ENCODE peak calls at places on chromosome 22, in ten cellular contexts. T is CD4-positive, alpha-beta memory T cell; X is transverse colon; N is lung; Q is cardiac muscle cell; H is GM23338; D is psoas muscle; O is colonic mucosa; P is K562; U is brain microvascular endothelial cell. V is an unnamed sample. For H3K27me3 and H3K36me3, the result is how much of the 10 kb centered on the place peaks cover.

GRCh38 chr22:25111579-25112517 is 87.8 kb upstream of the CRYBB3 start:
- DNase-seq in T (no peak), X (peak), N (peak), Q (peak), H (peak), D (peak), O (peak), P (no peak), U (no peak), V (no peak)

GRCh38 chr22:23383491-23384450 is 196.3 kb downstream of the IGLL1 start:
- DNase-seq in T (no peak), X (no peak), N (no peak), Q (peak), H (peak), D (no peak), O (no peak), P (no peak), U (no peak), V (peak)

GRCh38 chr22:39526736-39527171 is 5.8 kb downstream of the RPS19BP1 start:
- DNase-seq in T (peak), X (no peak), N (no peak), Q (no peak), H (no peak), D (no peak), O (no peak), P (no peak), U (no peak), V (peak)

GRCh38 chr22:27621671-27622070 is 179.9 kb downstream of the MN1 start:
- DNase-seq in T (no peak), X (no peak), N (no peak), Q (no peak), H (no peak), D (no peak), O (no peak), P (no peak), U (no peak), V (no peak)

GRCh38 chr22:31082606-31083376 is 1.7 kb downstream of the SMTN start:
- DNase-seq in T (no peak), X (peak), N (peak), Q (peak), H (peak), D (peak), O (peak), P (peak), U (peak), V (peak)

GRCh38 chr22:41739576-41739975 is 40.3 kb downstream of the MEI1 start:
- DNase-seq in T (no peak), X (no peak), N (no peak), Q (no peak), H (no peak), D (no peak), O (no peak), P (no peak), U (no peak), V (no peak)

GRCh38 chr22:41800348-41801146 is at the start of gene CCDC134:
- DNase-seq in T (peak), X (peak), N (peak), Q (peak), H (peak), D (peak), O (peak), P (peak), U (peak), V (peak)

GRCh38 chr22:17303840-17304779 is 65.2 kb upstream of the CECR2 start:
- DNase-seq in T (peak), X (peak), N (peak), Q (no peak), H (no peak), D (no peak), O (no peak), P (no peak), U (no peak), V (no peak)

GRCh38 chr22:47174671-47175111 is 412.2 kb downstream of the TBC1D22A start:
- DNase-seq in T (no peak), X (no peak), N (no peak), Q (no peak), H (no peak), D (peak), O (no peak), P (no peak), U (no peak), V (no peak)

GRCh38 chr22:50684986-50685385 is 12.4 kb downstream of the SHANK3 start:
- DNase-seq in T (no peak), X (no peak), N (no peak), Q (no peak), H (no peak), D (no peak), O (no peak), P (no peak), U (peak), V (no peak)

DNA sequence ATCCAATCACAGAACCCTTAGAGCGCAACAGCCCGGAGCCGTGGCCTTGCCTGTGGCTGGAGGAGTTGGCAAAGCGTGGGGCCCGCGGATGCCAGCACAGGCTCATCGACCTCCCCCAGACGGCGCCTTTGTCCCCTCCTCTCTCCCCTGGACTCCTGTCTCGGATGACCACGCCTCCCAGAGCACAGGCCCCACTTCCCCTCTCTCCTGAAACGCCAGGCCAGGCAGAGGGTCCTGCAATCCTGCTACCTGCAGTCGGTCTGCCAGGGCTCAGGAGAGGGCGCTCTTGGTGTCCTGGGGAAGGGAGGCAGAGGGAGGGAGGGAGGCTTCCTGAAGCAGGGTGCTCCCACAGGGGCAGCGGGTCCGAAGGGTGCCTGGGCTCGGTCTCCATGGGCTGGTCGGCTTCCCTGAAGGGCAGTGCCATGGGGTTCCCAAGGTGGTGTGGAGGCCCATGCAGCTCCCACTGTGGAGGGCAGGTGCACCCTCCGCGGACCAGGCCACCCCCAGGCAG is 16.6 kb upstream of the TTLL12 start:
- DNase-seq in T (no peak), X (no peak), N (no peak), Q (peak), H (peak), D (peak), O (no peak), P (no peak), U (no peak), V (peak)
- H3K27me3 ChIP-seq in T (under half), X (under half), N (under half), Q (under half), H (under half), D (under half), O (under half), P (under half), U (under half), V (under half)

GRCh38 chr22:19686946-19687345 is 27.4 kb upstream of the SEPTIN5 start:
- DNase-seq in T (no peak), X (no peak), N (no peak), Q (no peak), H (no peak), D (no peak), O (no peak), P (no peak), U (no peak), V (no peak)
- H3K4me3 ChIP-seq in T (no peak), X (no peak), N (no peak), Q (no peak), H (no peak), D (no peak), O (no peak), P (no peak), U (no peak), V (no peak)

GRCh38 chr22:28791124-28791523 is 9.2 kb downstream of the XBP1 start:
- DNase-seq in T (no peak), X (no peak), N (no peak), Q (no peak), H (no peak), D (no peak), O (no peak), P (no peak), U (no peak), V (no peak)

GRCh38 chr22:28791841-28792490 is 8.4 kb downstream of the XBP1 start:
- DNase-seq in T (no peak), X (no peak), N (no peak), Q (no peak), H (no peak), D (no peak), O (no peak), P (no peak), U (no peak), V (no peak)

GRCh38 chr22:28795071-28795693 is 5.2 kb downstream of the XBP1 start:
- DNase-seq in T (no peak), X (no peak), N (no peak), Q (no peak), H (no peak), D (no peak), O (no peak), P (no peak), U (no peak), V (no peak)

GRCh38 chr22:28793976-28794584 is 6.3 kb downstream of the XBP1 start:
- DNase-seq in T (no peak), X (no peak), N (no peak), Q (no peak), H (no peak), D (no peak), O (no peak), P (no peak), U (no peak), V (no peak)

DNA sequence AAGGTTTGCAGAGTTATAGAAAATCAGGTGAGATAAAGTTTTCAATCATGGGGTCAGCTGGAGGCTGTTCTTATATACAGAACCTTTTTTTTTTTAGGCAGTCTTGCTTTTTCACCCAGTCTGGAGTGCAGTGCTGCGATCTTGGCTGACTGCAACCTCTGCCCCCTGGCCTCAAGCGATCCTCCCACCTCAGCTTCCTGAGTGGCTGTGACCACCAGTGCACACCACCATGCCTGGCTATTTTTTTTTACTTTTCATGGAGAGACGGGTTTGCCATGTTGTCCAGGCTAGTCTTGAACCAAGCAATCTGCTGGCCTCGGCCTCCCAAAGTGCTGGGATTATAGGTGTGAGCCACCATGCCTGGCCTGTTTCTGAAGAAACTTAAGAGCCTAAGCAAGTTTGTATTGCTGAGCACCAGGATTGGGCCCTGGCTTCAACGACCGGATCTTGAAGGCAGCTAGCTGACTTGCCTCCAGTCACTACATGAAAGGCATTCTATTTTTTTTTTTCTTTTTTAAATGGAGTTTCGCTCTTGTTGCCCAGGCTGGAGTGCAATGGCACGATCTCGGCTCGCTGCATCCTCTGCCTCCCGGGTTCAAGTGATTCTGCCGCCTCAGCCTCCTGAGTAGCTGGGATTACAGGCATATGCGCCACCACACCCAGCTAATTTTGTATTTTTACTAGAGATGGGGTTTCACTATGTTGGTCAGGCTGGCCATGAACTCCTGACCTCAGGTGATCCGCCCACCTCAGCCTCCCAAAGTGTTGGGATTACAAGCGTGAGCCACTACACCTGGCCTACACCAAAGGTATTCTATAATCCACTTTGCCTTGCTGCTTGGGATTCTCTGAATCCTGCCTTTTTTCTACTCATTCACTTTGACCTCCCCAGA is 7.6 kb downstream of the XBP1 start:
- DNase-seq in T (no peak), X (no peak), N (no peak), Q (no peak), H (peak), D (no peak), O (no peak), P (no peak), U (no peak), V (no peak)
- H3K36me3 ChIP-seq in T (under half), X (under half), N (under half), Q (under half), H (under half), D (under half), O (under half), P (under half), U (under half), V (under half)

GRCh38 chr22:36806824-36807223 is 10.0 kb downstream of the PVALB start:
- DNase-seq in T (no peak), X (no peak), N (no peak), Q (no peak), H (no peak), D (no peak), O (no peak), P (no peak), U (no peak), V (no peak)
- H3K27me3 ChIP-seq in T (under half), X (under half), N (under half), Q (under half), H (under half), D (under half), O (under half), P (under half), U (under half), V (under half)

V was measured in H7.